ENCODE peak calls at places on chromosomes 3 and 15, in eight cellular contexts. One of them, this sample, is unnamed.

GRCh38 chr3:21462151-21462550 is 288.9 kb downstream of the ZNF385D start:
- DNase-seq in fibroblast of lung: peak
- DNase-seq in IMR-90: no peak
- DNase-seq in GM03348: peak
- DNase-seq in GM06990: no peak
- DNase-seq in hepatocyte: no peak
- DNase-seq in PC-9: no peak
- DNase-seq in activated CD4-positive, alpha-beta T cell treated with anti-CD3 and anti-CD28 coated beads, Interleukin-2, amount 10 ng/mL, durations not matched to agents 24 days and 14 days: no peak
- DNase-seq in this sample: no peak

GRCh38 chr3:142976621-142977398 is 13.3 kb upstream of the PAQR9 start:
- DNase-seq in GM06990: no peak
- DNase-seq in IMR-90: peak
- DNase-seq in PC-9: peak
- DNase-seq in GM03348: peak
- DNase-seq in hepatocyte: peak
- DNase-seq in activated CD4-positive, alpha-beta T cell treated with anti-CD3 and anti-CD28 coated beads, Interleukin-2, amount 10 ng/mL, durations not matched to agents 24 days and 14 days: no peak
- DNase-seq in fibroblast of lung: peak
- DNase-seq in this sample: no peak

GRCh38 chr3:17841190-17841828 is 98.9 kb upstream of the TBC1D5 start:
- DNase-seq in hepatocyte: peak
- DNase-seq in GM06990: peak
- DNase-seq in IMR-90: peak
- DNase-seq in activated CD4-positive, alpha-beta T cell treated with anti-CD3 and anti-CD28 coated beads, Interleukin-2, amount 10 ng/mL, durations not matched to agents 24 days and 14 days: peak
- DNase-seq in GM03348: peak
- DNase-seq in fibroblast of lung: peak
- DNase-seq in PC-9: no peak
- DNase-seq in this sample: peak

GRCh38 chr3:111726788-111727305 is 131.7 kb upstream of the ZBED2 start:
- DNase-seq in IMR-90: no peak
- DNase-seq in hepatocyte: no peak
- DNase-seq in PC-9: no peak
- DNase-seq in fibroblast of lung: no peak
- DNase-seq in GM03348: no peak
- DNase-seq in GM06990: no peak
- DNase-seq in activated CD4-positive, alpha-beta T cell treated with anti-CD3 and anti-CD28 coated beads, Interleukin-2, amount 10 ng/mL, durations not matched to agents 24 days and 14 days: no peak
- DNase-seq in this sample: no peak

GRCh38 chr3:25910997-25911396 is 121.1 kb downstream of the OXSM start:
- DNase-seq in GM03348: no peak
- DNase-seq in fibroblast of lung: peak
- DNase-seq in IMR-90: peak
- DNase-seq in PC-9: no peak
- DNase-seq in GM06990: no peak
- DNase-seq in activated CD4-positive, alpha-beta T cell treated with anti-CD3 and anti-CD28 coated beads, Interleukin-2, amount 10 ng/mL, durations not matched to agents 24 days and 14 days: peak
- DNase-seq in hepatocyte: peak
- DNase-seq in this sample: peak

GRCh38 chr3:13491206-13491974 is 11.3 kb downstream of the HDAC11 start:
- DNase-seq in GM03348: no peak
- DNase-seq in GM06990: no peak
- DNase-seq in PC-9: no peak
- DNase-seq in IMR-90: no peak
- DNase-seq in fibroblast of lung: no peak
- DNase-seq in activated CD4-positive, alpha-beta T cell treated with anti-CD3 and anti-CD28 coated beads, Interleukin-2, amount 10 ng/mL, durations not matched to agents 24 days and 14 days: no peak
- DNase-seq in hepatocyte: no peak
- DNase-seq in this sample: no peak

GRCh38 chr3:45343947-45344346 is 44.4 kb upstream of the LARS2 start:
- DNase-seq in GM06990: no peak
- DNase-seq in PC-9: peak
- DNase-seq in fibroblast of lung: no peak
- DNase-seq in IMR-90: peak
- DNase-seq in hepatocyte: no peak
- DNase-seq in activated CD4-positive, alpha-beta T cell treated with anti-CD3 and anti-CD28 coated beads, Interleukin-2, amount 10 ng/mL, durations not matched to agents 24 days and 14 days: no peak
- DNase-seq in GM03348: no peak
- DNase-seq in this sample: no peak

GRCh38 chr3:4351164-4351855 is 48.1 kb downstream of the SETMAR start:
- DNase-seq in fibroblast of lung: peak
- DNase-seq in GM03348: peak
- DNase-seq in activated CD4-positive, alpha-beta T cell treated with anti-CD3 and anti-CD28 coated beads, Interleukin-2, amount 10 ng/mL, durations not matched to agents 24 days and 14 days: peak
- DNase-seq in hepatocyte: peak
- DNase-seq in IMR-90: peak
- DNase-seq in GM06990: no peak
- DNase-seq in PC-9: no peak
- DNase-seq in this sample: no peak

GRCh38 chr3:45881031-45882022 is 5.0 kb upstream of the CCR9 start:
- DNase-seq in GM06990: peak
- DNase-seq in PC-9: peak
- DNase-seq in hepatocyte: no peak
- DNase-seq in IMR-90: peak
- DNase-seq in fibroblast of lung: peak
- DNase-seq in GM03348: no peak
- DNase-seq in activated CD4-positive, alpha-beta T cell treated with anti-CD3 and anti-CD28 coated beads, Interleukin-2, amount 10 ng/mL, durations not matched to agents 24 days and 14 days: peak
- DNase-seq in this sample: peak

GRCh38 chr3:37902674-37903073 is 41.0 kb downstream of the CTDSPL start:
- DNase-seq in GM06990: no peak
- DNase-seq in PC-9: no peak
- DNase-seq in activated CD4-positive, alpha-beta T cell treated with anti-CD3 and anti-CD28 coated beads, Interleukin-2, amount 10 ng/mL, durations not matched to agents 24 days and 14 days: peak
- DNase-seq in fibroblast of lung: no peak
- DNase-seq in IMR-90: no peak
- DNase-seq in hepatocyte: no peak
- DNase-seq in GM03348: no peak
- DNase-seq in this sample: no peak

GRCh38 chr3:151169700-151170224 is 33.3 kb downstream of the GPR171 start:
- DNase-seq in activated CD4-positive, alpha-beta T cell treated with anti-CD3 and anti-CD28 coated beads, Interleukin-2, amount 10 ng/mL, durations not matched to agents 24 days and 14 days: peak
- DNase-seq in fibroblast of lung: peak
- DNase-seq in GM03348: peak
- DNase-seq in PC-9: no peak
- DNase-seq in GM06990: peak
- DNase-seq in IMR-90: no peak
- DNase-seq in hepatocyte: no peak
- DNase-seq in this sample: no peak

GRCh38 chr15:68635142-68635541 is 56.3 kb downstream of the CORO2B start:
- DNase-seq in hepatocyte: no peak
- DNase-seq in IMR-90: no peak
- DNase-seq in GM03348: peak
- DNase-seq in PC-9: no peak
- DNase-seq in activated CD4-positive, alpha-beta T cell treated with anti-CD3 and anti-CD28 coated beads, Interleukin-2, amount 10 ng/mL, durations not matched to agents 24 days and 14 days: no peak
- DNase-seq in GM06990: no peak
- DNase-seq in fibroblast of lung: no peak
- DNase-seq in this sample: no peak

GRCh38 chr3:140019946-140020345 is 85.0 kb downstream of the CLSTN2 start:
- DNase-seq in IMR-90: no peak
- DNase-seq in activated CD4-positive, alpha-beta T cell treated with anti-CD3 and anti-CD28 coated beads, Interleukin-2, amount 10 ng/mL, durations not matched to agents 24 days and 14 days: no peak
- DNase-seq in GM06990: no peak
- DNase-seq in PC-9: no peak
- DNase-seq in fibroblast of lung: no peak
- DNase-seq in hepatocyte: no peak
- DNase-seq in GM03348: no peak
- DNase-seq in this sample: no peak

GRCh38 chr3:127100459-127101410 is 92.2 kb upstream of the PRR23E start:
- DNase-seq in activated CD4-positive, alpha-beta T cell treated with anti-CD3 and anti-CD28 coated beads, Interleukin-2, amount 10 ng/mL, durations not matched to agents 24 days and 14 days: no peak
- DNase-seq in GM06990: no peak
- DNase-seq in GM03348: no peak
- DNase-seq in hepatocyte: no peak
- DNase-seq in PC-9: no peak
- DNase-seq in IMR-90: no peak
- DNase-seq in fibroblast of lung: no peak
- DNase-seq in this sample: no peak

GRCh38 chr3:170907519-170908234 is 760 bp downstream of the EIF5A2 start:
- DNase-seq in hepatocyte: peak
- DNase-seq in GM03348: peak
- DNase-seq in fibroblast of lung: peak
- DNase-seq in IMR-90: peak
- DNase-seq in GM06990: no peak
- DNase-seq in activated CD4-positive, alpha-beta T cell treated with anti-CD3 and anti-CD28 coated beads, Interleukin-2, amount 10 ng/mL, durations not matched to agents 24 days and 14 days: no peak
- DNase-seq in PC-9: no peak
- DNase-seq in this sample: peak

GRCh38 chr15:56837281-56837680 is 81.2 kb upstream of the TCF12 start:
- DNase-seq in GM06990: no peak
- DNase-seq in PC-9: no peak
- DNase-seq in hepatocyte: no peak
- DNase-seq in IMR-90: peak
- DNase-seq in GM03348: peak
- DNase-seq in activated CD4-positive, alpha-beta T cell treated with anti-CD3 and anti-CD28 coated beads, Interleukin-2, amount 10 ng/mL, durations not matched to agents 24 days and 14 days: no peak
- DNase-seq in fibroblast of lung: peak
- DNase-seq in this sample: no peak

GRCh38 chr3:153210116-153210515 is 48.1 kb downstream of the RAP2B start:
- DNase-seq in IMR-90: peak
- DNase-seq in hepatocyte: peak
- DNase-seq in PC-9: peak
- DNase-seq in activated CD4-positive, alpha-beta T cell treated with anti-CD3 and anti-CD28 coated beads, Interleukin-2, amount 10 ng/mL, durations not matched to agents 24 days and 14 days: peak
- DNase-seq in GM03348: peak
- DNase-seq in fibroblast of lung: peak
- DNase-seq in GM06990: no peak
- DNase-seq in this sample: peak

GRCh38 chr3:37640636-37641375 is 220.9 kb upstream of the CTDSPL start:
- DNase-seq in GM03348: no peak
- DNase-seq in IMR-90: no peak
- DNase-seq in fibroblast of lung: no peak
- DNase-seq in PC-9: no peak
- DNase-seq in hepatocyte: no peak
- DNase-seq in GM06990: no peak
- DNase-seq in activated CD4-positive, alpha-beta T cell treated with anti-CD3 and anti-CD28 coated beads, Interleukin-2, amount 10 ng/mL, durations not matched to agents 24 days and 14 days: peak
- DNase-seq in this sample: no peak

GRCh38 chr3:66195347-66195783 is 25.4 kb upstream of the SLC25A26 start:
- DNase-seq in IMR-90: peak
- DNase-seq in GM06990: peak
- DNase-seq in GM03348: peak
- DNase-seq in fibroblast of lung: peak
- DNase-seq in hepatocyte: peak
- DNase-seq in PC-9: peak
- DNase-seq in activated CD4-positive, alpha-beta T cell treated with anti-CD3 and anti-CD28 coated beads, Interleukin-2, amount 10 ng/mL, durations not matched to agents 24 days and 14 days: no peak
- DNase-seq in this sample: no peak

GRCh38 chr3:16838561-16838960 is 46.2 kb upstream of the PLCL2 start:
- DNase-seq in activated CD4-positive, alpha-beta T cell treated with anti-CD3 and anti-CD28 coated beads, Interleukin-2, amount 10 ng/mL, durations not matched to agents 24 days and 14 days: peak
- DNase-seq in GM03348: no peak
- DNase-seq in PC-9: no peak
- DNase-seq in IMR-90: no peak
- DNase-seq in fibroblast of lung: no peak
- DNase-seq in GM06990: no peak
- DNase-seq in hepatocyte: no peak
- DNase-seq in this sample: no peak

GRCh38 chr3:119294402-119294888 is 262 bp downstream of the ARHGAP31 start:
- DNase-seq in activated CD4-positive, alpha-beta T cell treated with anti-CD3 and anti-CD28 coated beads, Interleukin-2, amount 10 ng/mL, durations not matched to agents 24 days and 14 days: peak
- DNase-seq in fibroblast of lung: no peak
- DNase-seq in IMR-90: no peak
- DNase-seq in PC-9: peak
- DNase-seq in GM06990: peak
- DNase-seq in GM03348: peak
- DNase-seq in hepatocyte: peak
- DNase-seq in this sample: peak